ENCODE peak calls at places on chromosome 20, in six cellular contexts. S, A, V, T, M and O are unnamed samples.

GRCh38 chr20:46928580-46929132 is 34.0 kb downstream of the EYA2 start:
- DNase-seq in S (peak; percentile 45), M (peak; percentile 57), A (peak; percentile 73), T (no peak), V (no peak), O (no peak)

GRCh38 chr20:63483834-63484233 is 11.4 kb upstream of the KCNQ2 start:
- DNase-seq in A (no peak), M (no peak), V (no peak), S (no peak), T (no peak), O (no peak)

GRCh38 chr20:9736373-9736772 is 102.5 kb downstream of the PAK5 start:
- DNase-seq in M (no peak), V (no peak), A (no peak), T (no peak), S (no peak), O (no peak)

GRCh38 chr20:44460795-44461141 is 14.9 kb upstream of the TTPAL start:
- DNase-seq in S (peak; percentile 19), M (no peak), T (no peak), V (no peak), A (no peak), O (no peak)

GRCh38 chr20:50580842-50581544 is 70.8 kb downstream of the PTPN1 start:
- DNase-seq in A (no peak), M (no peak), V (no peak), S (no peak), T (no peak), O (no peak)

GRCh38 chr20:53574819-53575218 is 18.8 kb downstream of the ZNF217 start:
- DNase-seq in V (no peak), A (no peak), T (peak; percentile 45), M (no peak), S (no peak), O (no peak)

GRCh38 chr20:25016471-25016870 is 23.9 kb upstream of the APMAP start:
- DNase-seq in A (peak; percentile 59), M (no peak), S (no peak), T (no peak), V (no peak), O (no peak)

GRCh38 chr20:48329676-48330644 is 497.8 kb downstream of the PREX1 start:
- DNase-seq in S (peak; percentile 44), A (no peak), M (no peak), T (no peak), V (no peak), O (no peak)

GRCh38 chr20:19833395-19833794 is 75.3 kb downstream of the RIN2 start:
- DNase-seq in A (no peak), M (no peak), S (no peak), V (no peak), T (no peak), O (no peak)

GRCh38 chr20:20363449-20364015 is 4.4 kb upstream of the INSM1 start:
- DNase-seq in T (no peak), M (no peak), V (peak; percentile 59), A (no peak), S (peak; percentile 7), O (peak; percentile 75)

GRCh38 chr20:8875586-8875985 is 193.3 kb upstream of the PLCB4 start:
- DNase-seq in A (no peak), M (no peak), S (no peak), T (no peak), V (no peak), O (no peak)